ENCODE peak calls at places on chromosomes 11 and 22, in nine cellular contexts. G, P, Y, J, Q, M, U, L and Z are unnamed samples. For H3K9me3, the result is how much of the 10 kb centered on the place peaks cover.

GRCh38 chr11:60363542-60364525 is 14.5 kb upstream of the MS4A7 start:
- DNase-seq in G (peak), P (no peak), Y (peak), J (no peak), Q (peak), M (peak), U (peak), L (no peak), Z (peak)

GRCh38 chr22:24996420-24996952 is 44.0 kb downstream of the KIAA1671 start:
- DNase-seq in G (peak), P (no peak), Y (no peak), J (no peak), Q (no peak), M (peak), U (peak), L (no peak), Z (no peak)

GRCh38 chr22:29871684-29872083 is 11.3 kb upstream of the MTMR3 start:
- DNase-seq in G (no peak), P (no peak), Y (peak), J (no peak), Q (no peak), M (no peak), U (no peak), L (no peak), Z (no peak)

GRCh38 chr11:65879622-65880021 is at the start of gene CTSW:
- DNase-seq in G (no peak), P (no peak), Y (no peak), J (no peak), Q (no peak), M (no peak), U (no peak), L (no peak), Z (no peak)

GRCh38 chr11:106621479-106621878 is 396.8 kb downstream of the GUCY1A2 start:
- DNase-seq in G (no peak), P (no peak), Y (no peak), J (no peak), Q (no peak), M (no peak), U (no peak), L (no peak), Z (no peak)

GRCh38 chr11:32334822-32335221 is 100.5 kb downstream of the WT1 start:
- DNase-seq in G (no peak), P (no peak), Y (no peak), J (no peak), Q (no peak), M (no peak), U (no peak), L (no peak), Z (no peak)

GRCh38 chr11:32918427-32918826 is 25.8 kb downstream of the QSER1 start:
- DNase-seq in G (no peak), P (no peak), Y (no peak), J (no peak), Q (no peak), M (no peak), U (no peak), L (no peak), Z (no peak)

GRCh38 chr11:128786507-128786906 is 80.6 kb downstream of the KCNJ1 start:
- DNase-seq in G (no peak), P (no peak), Y (no peak), J (no peak), Q (no peak), M (no peak), U (no peak), L (no peak), Z (no peak)

GRCh38 chr11:118615996-118616395 is 8.6 kb downstream of the PHLDB1 start:
- DNase-seq in G (no peak), P (no peak), Y (no peak), J (no peak), Q (no peak), M (peak), U (no peak), L (no peak), Z (peak)

GRCh38 chr11:92880391-92880790 is 89.1 kb upstream of the MTNR1B start:
- DNase-seq in G (no peak), P (no peak), Y (no peak), J (no peak), Q (no peak), M (no peak), U (no peak), L (no peak), Z (no peak)

GRCh38 chr11:122656631-122657101 is 1.1 kb downstream of the UBASH3B start:
- DNase-seq in G (peak), P (no peak), Y (no peak), J (peak), Q (peak), M (peak), U (peak), L (peak), Z (no peak)

GRCh38 chr11:72920001-72920400 is 105.8 kb downstream of the ATG16L2 start:
- DNase-seq in G (no peak), P (no peak), Y (no peak), J (no peak), Q (no peak), M (no peak), U (no peak), L (no peak), Z (no peak)

GRCh38 chr11:100646545-100646944 is 40.5 kb upstream of the ARHGAP42 start:
- DNase-seq in G (no peak), P (no peak), Y (no peak), J (no peak), Q (no peak), M (no peak), U (no peak), L (no peak), Z (no peak)

GRCh38 chr11:8360086-8360828 is 96.6 kb upstream of the LMO1 start:
- DNase-seq in G (no peak), P (no peak), Y (no peak), J (no peak), Q (no peak), M (no peak), U (no peak), L (no peak), Z (no peak)

GRCh38 chr11:115458877-115459276 is 45.3 kb downstream of the CADM1 start:
- DNase-seq in G (no peak), P (no peak), Y (no peak), J (no peak), Q (no peak), M (no peak), U (no peak), L (no peak), Z (no peak)

GRCh38 chr11:14636119-14636518 is 7.5 kb upstream of the PDE3B start:
- DNase-seq in G (no peak), P (no peak), Y (no peak), J (no peak), Q (no peak), M (no peak), U (no peak), L (no peak), Z (no peak)

GRCh38 chr11:3088806-3089205 is 31.6 kb upstream of the CARS1 start:
- DNase-seq in G (no peak), P (no peak), Y (no peak), J (no peak), Q (no peak), M (peak), U (no peak), L (no peak), Z (no peak)

GRCh38 chr22:36862251-36863242 is 1.7 kb downstream of the NCF4 start:
- DNase-seq in G (no peak), P (no peak), Y (no peak), J (peak), Q (no peak), M (no peak), U (peak), L (no peak), Z (no peak)

GRCh38 chr22:25111579-25112517 is 87.8 kb upstream of the CRYBB3 start:
- DNase-seq in G (peak), P (peak), Y (peak), J (peak), Q (no peak), M (no peak), U (no peak), L (no peak), Z (peak)

GRCh38 chr11:27153136-27153535 is 112.5 kb downstream of the BBOX1 start:
- DNase-seq in G (no peak), P (no peak), Y (no peak), J (no peak), Q (no peak), M (no peak), U (no peak), L (no peak), Z (no peak)

GRCh38 chr11:33500865-33501479 is 199.7 kb downstream of the C11orf91 start:
- DNase-seq in G (peak), P (no peak), Y (no peak), J (no peak), Q (no peak), M (no peak), U (peak), L (no peak), Z (no peak)

GRCh38 chr11:7927635-7928034 is 3.4 kb downstream of the OR10A6 start:
- DNase-seq in G (no peak), P (no peak), Y (no peak), J (no peak), Q (no peak), M (no peak), U (no peak), L (no peak), Z (no peak)

GRCh38 chr11:96200243-96200642 is 142.8 kb downstream of the MAML2 start:
- DNase-seq in G (no peak), P (no peak), Y (no peak), J (no peak), Q (no peak), M (no peak), U (no peak), L (no peak), Z (no peak)

GRCh38 chr11:72589802-72590761 is 84.1 kb downstream of the PDE2A start:
- DNase-seq in G (peak), P (no peak), Y (no peak), J (peak), Q (peak), M (peak), U (peak), L (peak), Z (no peak)

DNA sequence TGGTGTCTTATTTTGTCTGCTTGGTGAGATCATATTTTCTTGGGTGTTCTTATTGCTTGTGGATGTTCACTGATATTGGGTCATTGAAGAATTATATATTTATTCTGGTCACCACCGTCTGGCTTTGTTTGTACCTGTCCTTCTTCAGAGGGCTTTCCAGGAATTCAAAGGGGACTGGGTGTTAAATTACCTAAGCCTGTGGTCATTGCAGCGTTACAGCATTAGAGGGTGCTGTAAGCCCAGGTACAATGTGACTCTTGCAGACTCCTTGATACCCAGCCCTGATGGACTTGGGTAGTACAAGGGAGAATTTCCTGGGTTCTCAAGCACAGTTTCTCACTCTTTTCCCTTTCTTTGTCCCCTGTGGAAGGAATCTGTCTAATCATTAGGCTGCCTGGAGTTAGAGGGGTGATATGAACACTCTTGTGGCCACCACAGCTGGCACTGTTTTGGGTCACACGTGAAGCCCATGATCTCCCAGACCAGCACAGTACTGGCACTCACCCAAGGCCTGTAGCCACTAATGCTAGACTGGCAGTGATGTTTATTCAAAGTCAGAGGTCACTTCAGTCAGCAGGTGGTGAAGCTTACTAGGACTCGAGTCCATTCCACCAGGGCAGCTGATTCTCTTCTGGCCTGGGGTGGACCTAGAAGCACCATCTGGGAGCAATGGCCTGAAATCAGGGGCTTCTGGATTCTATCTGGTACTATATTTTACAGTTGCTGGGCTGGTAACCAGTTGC is 56.1 kb upstream of the NARS2 start:
- DNase-seq in G (no peak), P (no peak), Y (no peak), J (no peak), Q (no peak), M (no peak), U (no peak), L (no peak), Z (no peak)
- H3K9me3 ChIP-seq in G (under half), P (under half), Y (under half), J (under half), Q (under half), M (under half), U (under half), L (under half), Z (under half)

DNA sequence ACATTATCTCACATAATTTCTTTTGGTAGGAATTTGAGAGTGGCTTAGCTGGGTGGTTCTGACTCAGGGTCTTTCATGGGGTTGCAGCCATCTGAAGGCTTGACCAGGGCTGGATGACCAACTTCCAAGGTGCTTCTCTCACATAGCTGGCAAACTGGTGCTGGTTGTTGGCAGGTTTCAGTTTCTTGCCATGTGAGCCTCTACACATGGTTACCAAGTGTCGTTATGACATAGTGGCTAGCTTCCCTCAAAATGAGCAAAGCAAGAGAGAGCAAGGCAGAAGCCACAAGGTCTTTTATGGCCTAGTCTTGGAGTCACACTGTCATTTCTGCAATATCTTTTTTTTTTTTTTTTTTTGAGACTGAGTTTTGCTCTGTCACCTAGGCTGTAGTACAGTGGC is 4.2 kb upstream of the TFIP11 start:
- DNase-seq in G (no peak), P (no peak), Y (no peak), J (no peak), Q (no peak), M (no peak), U (no peak), L (no peak), Z (no peak)
- H3K9me3 ChIP-seq in G (under half), P (under half), Y (under half), J (under half), Q (under half), M (under half), U (under half), L (under half), Z (under half)

GRCh38 chr11:37905707-37906417 is 1307.8 kb upstream of the RAG2 start:
- DNase-seq in G (no peak), P (no peak), Y (no peak), J (no peak), Q (no peak), M (no peak), U (no peak), L (no peak), Z (no peak)
- H3K9me3 ChIP-seq in G (under half), P (under half), Y (under half), J (under half), Q (under half), M (under half), U (under half), L (under half), Z (under half)

GRCh38 chr22:47409501-47410275 is 647.2 kb downstream of the TBC1D22A start:
- DNase-seq in G (no peak), P (no peak), Y (no peak), J (no peak), Q (no peak), M (peak), U (no peak), L (no peak), Z (no peak)

GRCh38 chr22:47408409-47408808 is 646.0 kb downstream of the TBC1D22A start:
- DNase-seq in G (no peak), P (no peak), Y (no peak), J (no peak), Q (no peak), M (peak), U (no peak), L (no peak), Z (no peak)

GRCh38 chr22:47406180-47406723 is 643.8 kb downstream of the TBC1D22A start:
- DNase-seq in G (no peak), P (no peak), Y (no peak), J (no peak), Q (no peak), M (peak), U (no peak), L (no peak), Z (no peak)

GRCh38 chr22:47406896-47407295 is 644.4 kb downstream of the TBC1D22A start:
- DNase-seq in G (no peak), P (no peak), Y (no peak), J (no peak), Q (no peak), M (peak), U (no peak), L (no peak), Z (no peak)

GRCh38 chr22:47407626-47408025 is 645.2 kb downstream of the TBC1D22A start:
- DNase-seq in G (no peak), P (no peak), Y (no peak), J (no peak), Q (no peak), M (peak), U (no peak), L (no peak), Z (no peak)
- H3K9me3 ChIP-seq in G (under half), P (under half), Y (under half), J (under half), Q (under half), M (under half), U (under half), L (under half), Z (under half)

DNA sequence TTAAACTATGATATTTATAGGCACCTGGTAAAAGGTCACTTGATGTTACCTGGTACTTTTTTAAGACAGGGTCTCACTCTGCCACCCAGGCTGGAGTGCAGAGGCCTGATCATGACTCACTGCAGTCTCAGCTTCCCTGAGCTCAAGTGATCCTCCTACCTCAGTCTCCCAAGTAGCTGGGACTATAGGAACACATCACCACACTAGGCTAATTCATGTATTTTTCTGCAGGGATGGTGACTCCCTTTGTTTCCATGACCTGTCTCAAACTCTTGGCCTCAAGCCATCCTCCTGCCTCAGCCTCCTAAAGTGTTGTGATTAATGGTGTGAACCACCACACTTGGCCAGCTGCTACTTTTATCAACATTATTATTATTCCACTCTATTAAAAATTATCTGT is 47.6 kb downstream of the OR4C45 start:
- DNase-seq in G (no peak), P (no peak), Y (no peak), J (no peak), Q (no peak), M (no peak), U (no peak), L (no peak), Z (no peak)
- H3K9me3 ChIP-seq in G (under half), P (under half), Y (under half), J (under half), Q (under half), M (under half), U (under half), L (under half), Z (under half)

DNA sequence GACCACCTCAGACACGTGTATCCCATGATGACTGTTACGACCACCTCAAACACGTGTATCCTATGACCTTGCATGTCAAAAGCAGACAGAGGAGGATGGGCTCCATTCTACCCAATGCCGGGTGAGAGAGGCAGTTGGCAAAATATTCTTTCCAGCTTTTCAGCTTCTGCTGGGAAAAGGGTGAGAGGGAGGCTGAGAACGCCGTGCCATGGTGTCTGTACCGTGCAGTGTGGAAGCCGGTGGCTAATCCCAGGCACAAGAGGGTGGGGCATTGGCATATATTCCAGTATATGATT is 1478.4 kb downstream of the TBC1D22A start:
- DNase-seq in G (no peak), P (no peak), Y (no peak), J (no peak), Q (no peak), M (no peak), U (no peak), L (no peak), Z (no peak)
- H3K9me3 ChIP-seq in G (under half), P (under half), Y (under half), J (under half), Q (under half), M (under half), U (under half), L (under half), Z (under half)

GRCh38 chr11:17721242-17721999 is 2.0 kb downstream of the MYOD1 start:
- DNase-seq in G (no peak), P (no peak), Y (no peak), J (no peak), Q (no peak), M (no peak), U (no peak), L (no peak), Z (no peak)
- H3K9me3 ChIP-seq in G (under half), P (under half), Y (under half), J (under half), Q (under half), M (under half), U (under half), L (under half), Z (under half)